ENCODE peak calls at places on chromosome 15, in seven cellular contexts. D, B, P, A, L, E and V are unnamed samples.

GRCh38 chr15:92797168-92798052 is 102.7 kb upstream of the CHD2 start:
- DNase-seq in D (no peak), B (peak; percentile 81), P (peak; percentile 71), A (peak; percentile 82), L (peak; percentile 76), E (no peak), V (peak; percentile 43)

GRCh38 chr15:93138681-93139080 is 49.7 kb upstream of the RGMA start:
- DNase-seq in D (no peak), B (no peak), P (no peak), A (no peak), L (no peak), E (no peak), V (no peak)

GRCh38 chr15:39934415-39935044 is 615 bp downstream of the EIF2AK4 start:
- DNase-seq in D (no peak), B (no peak), P (peak; percentile 15), A (peak; percentile 61), L (no peak), E (no peak), V (no peak)

GRCh38 chr15:40684381-40684780 is 10.6 kb upstream of the RAD51 start:
- DNase-seq in D (no peak), B (no peak), P (no peak), A (no peak), L (no peak), E (no peak), V (no peak)

GRCh38 chr15:72229076-72229946 is 1.7 kb downstream of the PKM start:
- DNase-seq in D (no peak), B (peak; percentile 24), P (no peak), A (peak; percentile 70), L (peak; percentile 42), E (no peak), V (no peak)

GRCh38 chr15:59372352-59373211 is at the start of gene MYO1E:
- DNase-seq in D (peak; percentile 95), B (peak; percentile 97), P (peak; percentile 90), A (peak; percentile 98), L (peak; percentile 99), E (peak; percentile 93), V (peak; percentile 98)

GRCh38 chr15:62389887-62390792 is 225.1 kb upstream of the C2CD4B start:
- DNase-seq in D (peak; percentile 69), B (peak; percentile 77), P (peak; percentile 76), A (peak; percentile 81), L (peak; percentile 85), E (peak; percentile 84), V (peak; percentile 59)

GRCh38 chr15:63246691-63247464 is 30.5 kb upstream of the APH1B start:
- DNase-seq in D (no peak), B (peak; percentile 91), P (no peak), A (peak; percentile 92), L (no peak), E (no peak), V (peak; percentile 97)

GRCh38 chr15:92332125-92332899 is 61.4 kb upstream of the ST8SIA2 start:
- DNase-seq in D (no peak), B (no peak), P (no peak), A (no peak), L (no peak), E (no peak), V (no peak)

GRCh38 chr15:68271854-68272471 is 5.6 kb upstream of the FEM1B start:
- DNase-seq in D (peak; percentile 41), B (peak; percentile 92), P (no peak), A (peak; percentile 80), L (peak; percentile 59), E (no peak), V (peak; percentile 99)

GRCh38 chr15:51046016-51046415 is 48.7 kb downstream of the TNFAIP8L3 start:
- DNase-seq in D (no peak), B (no peak), P (no peak), A (no peak), L (no peak), E (no peak), V (no peak)

DNA sequence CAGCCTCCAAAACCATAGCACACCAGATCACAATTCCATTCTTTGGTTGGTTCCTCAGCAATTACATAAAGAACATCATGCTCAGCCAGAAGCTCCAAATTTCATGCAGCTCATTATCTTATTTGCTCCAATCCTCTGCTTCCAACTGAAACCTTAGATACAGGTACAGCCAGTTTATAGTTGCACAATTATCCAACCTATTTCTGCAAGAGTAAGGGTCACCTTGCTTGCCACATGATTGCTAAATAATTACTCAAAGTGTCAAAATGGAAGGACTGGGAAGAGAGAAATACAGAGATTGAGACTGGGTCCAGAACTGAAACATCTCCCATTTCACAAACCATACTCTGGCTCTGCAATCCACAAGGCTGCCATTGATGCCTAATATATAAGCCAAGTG is 23.4 kb upstream of the SHC4 start:
- DNase-seq in D (no peak), B (no peak), P (no peak), A (no peak), L (no peak), E (no peak), V (peak; percentile 25)
- H2AK5ac ChIP-seq in D (no peak overlapping the region), B (no peak overlapping the region), P (no peak overlapping the region), A (no peak overlapping the region), L (no peak overlapping the region), E (no peak overlapping the region), V (no peak overlapping the region)

DNA sequence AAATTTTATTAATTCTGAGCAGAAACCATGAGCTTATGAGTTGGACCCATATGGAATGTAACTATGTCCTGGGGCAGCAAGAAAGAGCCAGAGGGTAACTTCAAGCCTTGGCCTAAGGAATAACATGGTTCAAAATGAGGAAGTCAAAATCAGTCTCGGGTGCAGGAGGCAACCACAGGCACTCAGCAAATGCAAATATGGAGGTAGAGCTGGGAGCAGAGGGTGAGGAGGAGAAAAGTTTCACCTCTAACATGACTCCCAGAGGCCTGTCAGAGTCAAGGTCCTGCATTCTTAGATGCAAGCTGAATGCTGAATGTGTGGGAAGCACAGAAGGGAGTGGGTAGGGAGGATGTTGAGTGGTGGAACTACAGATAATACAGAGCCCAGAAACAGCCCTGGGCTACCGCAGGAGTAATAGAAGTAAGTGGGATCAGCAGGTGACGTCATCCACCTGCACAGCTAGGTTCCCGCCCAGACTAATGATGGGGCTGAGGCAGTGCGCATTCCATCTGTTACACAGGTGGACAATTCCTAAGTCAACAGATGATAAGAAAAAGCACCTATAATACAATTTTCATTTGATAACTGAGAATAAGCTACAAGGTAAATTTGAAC is 279.8 kb upstream of the ARRDC4 start:
- DNase-seq in D (no peak), B (no peak), P (no peak), A (no peak), L (no peak), E (no peak), V (peak; percentile 45)
- H2AK5ac ChIP-seq in D (no peak overlapping the region), B (no peak overlapping the region), P (no peak overlapping the region), A (no peak overlapping the region), L (no peak overlapping the region), E (no peak overlapping the region), V (no peak overlapping the region)

GRCh38 chr15:83446904-83447708 is at the start of gene SH3GL3:
- DNase-seq in D (peak; percentile 87), B (peak; percentile 55), P (peak; percentile 82), A (peak; percentile 86), L (peak; percentile 96), E (peak; percentile 85), V (peak; percentile 68)
- H2AK5ac ChIP-seq in D (no peak within 1 kb of the TSS), B (no peak within 1 kb of the TSS), P (peak within 1 kb of the TSS; percentile 46), A (no peak within 1 kb of the TSS), L (no peak within 1 kb of the TSS), E (peak within 1 kb of the TSS; percentile 24), V (no peak within 1 kb of the TSS)

DNA sequence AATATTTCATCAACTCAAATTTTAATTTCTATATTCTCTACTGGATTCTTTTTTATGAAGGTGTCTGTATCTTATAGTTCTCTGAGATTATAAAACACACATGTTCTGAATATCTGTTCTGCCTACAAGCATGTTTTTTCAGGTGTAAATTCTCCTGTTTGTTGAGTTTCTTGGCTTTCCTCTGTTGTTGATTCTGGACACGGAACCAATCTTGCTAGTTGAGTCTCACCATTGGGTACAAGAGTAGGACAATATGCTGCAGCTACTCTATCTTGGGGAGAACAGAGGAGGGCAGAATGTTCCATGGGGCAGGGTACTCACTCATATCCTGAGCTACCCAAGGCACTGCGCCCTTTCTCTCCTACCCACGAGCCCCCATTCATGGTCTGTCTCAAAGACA is 104.9 kb downstream of the GREM1 start:
- DNase-seq in D (no peak), B (no peak), P (no peak), A (no peak), L (no peak), E (no peak), V (no peak)
- H2AK5ac ChIP-seq in D (no peak overlapping the region), B (peak overlapping the region; percentile 94), P (no peak overlapping the region), A (peak overlapping the region; percentile 99), L (no peak overlapping the region), E (no peak overlapping the region), V (no peak overlapping the region)

GRCh38 chr15:70111203-70112017 is 13.7 kb upstream of the TLE3 start:
- DNase-seq in D (peak; percentile 87), B (peak; percentile 73), P (peak; percentile 93), A (peak; percentile 89), L (peak; percentile 97), E (peak; percentile 86), V (peak; percentile 70)

GRCh38 chr15:70109982-70110381 is 12.3 kb upstream of the TLE3 start:
- DNase-seq in D (no peak), B (no peak), P (no peak), A (no peak), L (no peak), E (no peak), V (no peak)

GRCh38 chr15:70114226-70114625 is 16.5 kb upstream of the TLE3 start:
- DNase-seq in D (no peak), B (no peak), P (no peak), A (peak; percentile 16), L (peak; percentile 71), E (no peak), V (no peak)

GRCh38 chr15:70113304-70113700 is 15.6 kb upstream of the TLE3 start:
- DNase-seq in D (no peak), B (no peak), P (no peak), A (no peak), L (no peak), E (no peak), V (no peak)

DNA sequence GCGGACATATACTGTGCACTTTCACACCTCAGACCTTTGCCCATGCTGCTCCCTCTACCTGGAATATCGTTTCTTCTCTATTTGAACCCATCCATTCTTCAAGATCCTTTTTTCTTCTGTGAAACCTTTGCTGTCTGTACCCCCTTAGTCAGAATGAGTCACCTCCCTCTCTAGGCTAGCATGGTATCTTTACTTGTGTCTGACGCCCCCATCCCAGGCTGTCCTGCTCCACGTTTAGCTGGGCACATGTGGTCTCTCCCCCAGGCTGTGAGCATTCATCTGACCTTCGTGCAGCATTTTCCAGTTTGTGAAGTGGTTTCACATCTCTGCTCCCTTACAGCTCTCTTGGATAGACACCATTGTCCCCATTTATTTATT is 14.3 kb upstream of the TLE3 start:
- DNase-seq in D (no peak), B (no peak), P (no peak), A (peak; percentile 54), L (no peak), E (no peak), V (no peak)
- H2AK5ac ChIP-seq in D (no peak overlapping the region), B (no peak overlapping the region), P (no peak overlapping the region), A (no peak overlapping the region), L (peak overlapping the region; percentile 90), E (no peak overlapping the region), V (no peak overlapping the region)

DNA sequence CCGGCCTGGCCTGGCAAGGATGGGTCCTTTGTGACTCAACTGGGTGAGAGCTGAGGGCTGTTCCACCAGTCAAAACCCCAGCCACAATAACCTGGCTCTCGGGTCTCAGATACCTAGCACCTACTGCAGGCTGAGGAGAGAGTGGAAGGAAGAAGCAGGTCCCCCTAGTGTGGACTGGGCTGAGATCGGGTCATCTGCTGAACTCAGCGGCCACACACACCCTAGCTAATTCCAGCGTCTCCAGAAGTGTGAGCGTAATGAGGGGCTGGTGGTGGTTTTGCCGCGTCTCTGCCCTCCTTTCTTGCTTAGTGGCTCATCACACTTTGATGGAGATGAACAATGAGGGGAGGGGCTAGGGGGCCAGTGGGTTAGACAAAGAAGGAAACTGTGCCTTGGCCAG is 370.2 kb downstream of the WDR72 start:
- DNase-seq in D (no peak), B (no peak), P (peak; percentile 14), A (no peak), L (no peak), E (no peak), V (no peak)
- H2AK5ac ChIP-seq in D (no peak overlapping the region), B (no peak overlapping the region), P (no peak overlapping the region), A (no peak overlapping the region), L (no peak overlapping the region), E (no peak overlapping the region), V (no peak overlapping the region)

GRCh38 chr15:42502472-42502871 is 7.0 kb downstream of the SNAP23 start:
- DNase-seq in D (no peak), B (no peak), P (no peak), A (no peak), L (no peak), E (no peak), V (no peak)
- H2AK5ac ChIP-seq in D (no peak overlapping the region), B (no peak overlapping the region), P (no peak overlapping the region), A (no peak overlapping the region), L (no peak overlapping the region), E (peak overlapping the region; percentile 24), V (no peak overlapping the region)